ENCODE peak calls at places on chromosomes 7 and 10, in seven cellular contexts. D, L, I, F, S, E and B are unnamed samples.

GRCh38 chr10:101228682-101229274 is 485 bp downstream of the LBX1 start:
- DNase-seq in D (no peak), L (no peak), I (no peak), F (no peak), S (no peak), E (no peak), B (no peak)

GRCh38 chr7:139294951-139295555 is 46.1 kb upstream of the FMC1 start:
- DNase-seq in D (no peak), L (no peak), I (no peak), F (no peak), S (no peak), E (no peak), B (no peak)

GRCh38 chr10:126902157-126902556 is 3.1 kb upstream of the DOCK1 start:
- DNase-seq in D (peak), L (no peak), I (peak), F (no peak), S (no peak), E (peak), B (no peak)

GRCh38 chr7:3068568-3068967 is 24.9 kb upstream of the CARD11 start:
- DNase-seq in D (peak), L (no peak), I (no peak), F (no peak), S (no peak), E (no peak), B (peak)

GRCh38 chr7:6608081-6608480 is 7.3 kb upstream of the ZNF853 start:
- DNase-seq in D (no peak), L (no peak), I (no peak), F (no peak), S (no peak), E (no peak), B (no peak)

GRCh38 chr7:142759433-142759832 is 10.2 kb downstream of the PRSS1 start:
- DNase-seq in D (no peak), L (no peak), I (no peak), F (no peak), S (no peak), E (no peak), B (no peak)

GRCh38 chr7:45447296-45447695 is 126.9 kb upstream of the ADCY1 start:
- DNase-seq in D (no peak), L (no peak), I (no peak), F (no peak), S (no peak), E (no peak), B (no peak)

GRCh38 chr7:132703742-132704141 is 127.5 kb upstream of the PLXNA4 start:
- DNase-seq in D (no peak), L (no peak), I (no peak), F (no peak), S (no peak), E (no peak), B (no peak)

GRCh38 chr7:139598642-139599041 is 75.2 kb downstream of the CLEC2L start:
- DNase-seq in D (peak), L (no peak), I (peak), F (no peak), S (no peak), E (no peak), B (no peak)

GRCh38 chr7:75966209-75966961 is 28.0 kb downstream of the TMEM120A start:
- DNase-seq in D (peak), L (peak), I (peak), F (no peak), S (peak), E (no peak), B (no peak)

GRCh38 chr10:33336606-33337334 is 2.3 kb upstream of the NRP1 start:
- DNase-seq in D (peak), L (peak), I (peak), F (peak), S (peak), E (peak), B (no peak)

GRCh38 chr7:139626817-139627216 is 103.3 kb downstream of the CLEC2L start:
- DNase-seq in D (no peak), L (no peak), I (no peak), F (no peak), S (no peak), E (no peak), B (no peak)

GRCh38 chr10:92914478-92915066 is 66.3 kb downstream of the EXOC6 start:
- DNase-seq in D (peak), L (no peak), I (peak), F (peak), S (peak), E (peak), B (no peak)

GRCh38 chr7:23696916-23697441 is 13.0 kb upstream of the STK31 start:
- DNase-seq in D (peak), L (no peak), I (peak), F (peak), S (peak), E (peak), B (peak)

GRCh38 chr7:18762189-18762588 is 266.6 kb downstream of the HDAC9 start:
- DNase-seq in D (peak), L (no peak), I (peak), F (no peak), S (no peak), E (peak), B (no peak)

GRCh38 chr10:67115972-67116371 is 190.1 kb downstream of the LRRTM3 start:
- DNase-seq in D (no peak), L (no peak), I (peak), F (no peak), S (no peak), E (peak), B (no peak)

GRCh38 chr10:11885437-11886137 is 62.4 kb downstream of the PROSER2 start:
- DNase-seq in D (no peak), L (no peak), I (no peak), F (no peak), S (no peak), E (no peak), B (no peak)

GRCh38 chr7:125908714-125909113 is 979.1 kb upstream of the POT1 start:
- DNase-seq in D (no peak), L (no peak), I (no peak), F (no peak), S (no peak), E (no peak), B (no peak)

GRCh38 chr7:80372415-80372814 is 139.4 kb downstream of the GNAT3 start:
- DNase-seq in D (peak), L (no peak), I (peak), F (no peak), S (no peak), E (peak), B (no peak)

GRCh38 chr7:151491859-151492258 is 27.8 kb downstream of the RHEB start:
- DNase-seq in D (peak), L (no peak), I (peak), F (no peak), S (no peak), E (peak), B (no peak)

GRCh38 chr7:117834983-117835664 is 38.1 kb downstream of the CTTNBP2 start:
- DNase-seq in D (no peak), L (no peak), I (no peak), F (no peak), S (no peak), E (peak), B (no peak)

GRCh38 chr10:329361-330099 is 194.3 kb downstream of the ZMYND11 start:
- DNase-seq in D (peak), L (peak), I (peak), F (no peak), S (peak), E (peak), B (no peak)

GRCh38 chr7:74371381-74372059 is 82.2 kb upstream of the GTF2IRD1 start:
- DNase-seq in D (peak), L (no peak), I (peak), F (peak), S (no peak), E (no peak), B (no peak)

GRCh38 chr10:103499881-103500280 is 6.4 kb downstream of the NEURL1 start:
- DNase-seq in D (no peak), L (no peak), I (no peak), F (no peak), S (no peak), E (no peak), B (no peak)

GRCh38 chr10:1187151-1187854 is 131.1 kb downstream of the WDR37 start:
- DNase-seq in D (no peak), L (no peak), I (no peak), F (no peak), S (no peak), E (no peak), B (no peak)

GRCh38 chr10:104146871-104147270 is 24.9 kb downstream of the SFR1 start:
- DNase-seq in D (no peak), L (no peak), I (no peak), F (no peak), S (no peak), E (no peak), B (no peak)

GRCh38 chr10:7475046-7475860 is 64.4 kb upstream of the SFMBT2 start:
- DNase-seq in D (peak), L (no peak), I (peak), F (peak), S (peak), E (no peak), B (no peak)

GRCh38 chr10:51960494-51960895 is 261.1 kb upstream of the CSTF2T start:
- DNase-seq in D (peak), L (no peak), I (peak), F (no peak), S (no peak), E (peak), B (no peak)

GRCh38 chr10:44650576-44651394 is 260.4 kb upstream of the TMEM72 start:
- DNase-seq in D (peak), L (no peak), I (no peak), F (no peak), S (no peak), E (no peak), B (no peak)

GRCh38 chr7:101021703-101022102 is 1.8 kb downstream of the MUC17 start:
- DNase-seq in D (no peak), L (no peak), I (no peak), F (no peak), S (no peak), E (no peak), B (no peak)

GRCh38 chr10:93403741-93404354 is 78.3 kb downstream of the MYOF start:
- DNase-seq in D (no peak), L (no peak), I (no peak), F (no peak), S (no peak), E (peak), B (no peak)

GRCh38 chr7:128115821-128116723 is 84.8 kb upstream of the LRRC4 start:
- DNase-seq in D (no peak), L (peak), I (no peak), F (no peak), S (no peak), E (no peak), B (no peak)

GRCh38 chr7:72183835-72184234 is 228.3 kb downstream of the CALN1 start:
- DNase-seq in D (no peak), L (no peak), I (no peak), F (peak), S (no peak), E (no peak), B (no peak)
- TF ChIP-seq CTCF in D (no peak), L (no peak), I (no peak), F (peak), S (peak), E (no peak), B (no peak)

GRCh38 chr10:3714526-3714925 is 70.5 kb downstream of the KLF6 start:
- DNase-seq in D (peak), L (no peak), I (peak), F (no peak), S (no peak), E (peak), B (no peak)

GRCh38 chr10:3710764-3711163 is 74.2 kb downstream of the KLF6 start:
- DNase-seq in D (no peak), L (no peak), I (no peak), F (no peak), S (no peak), E (no peak), B (no peak)

GRCh38 chr10:3714957-3715356 is 70.1 kb downstream of the KLF6 start:
- DNase-seq in D (no peak), L (no peak), I (no peak), F (no peak), S (no peak), E (no peak), B (no peak)

GRCh38 chr10:3711918-3712317 is 73.1 kb downstream of the KLF6 start:
- DNase-seq in D (no peak), L (no peak), I (no peak), F (no peak), S (no peak), E (no peak), B (no peak)

GRCh38 chr10:3712707-3713106 is 72.3 kb downstream of the KLF6 start:
- DNase-seq in D (no peak), L (no peak), I (no peak), F (no peak), S (no peak), E (no peak), B (no peak)
- TF ChIP-seq CTCF in D (no peak), L (no peak), I (no peak), F (no peak), S (no peak), E (no peak), B (no peak)

DNA sequence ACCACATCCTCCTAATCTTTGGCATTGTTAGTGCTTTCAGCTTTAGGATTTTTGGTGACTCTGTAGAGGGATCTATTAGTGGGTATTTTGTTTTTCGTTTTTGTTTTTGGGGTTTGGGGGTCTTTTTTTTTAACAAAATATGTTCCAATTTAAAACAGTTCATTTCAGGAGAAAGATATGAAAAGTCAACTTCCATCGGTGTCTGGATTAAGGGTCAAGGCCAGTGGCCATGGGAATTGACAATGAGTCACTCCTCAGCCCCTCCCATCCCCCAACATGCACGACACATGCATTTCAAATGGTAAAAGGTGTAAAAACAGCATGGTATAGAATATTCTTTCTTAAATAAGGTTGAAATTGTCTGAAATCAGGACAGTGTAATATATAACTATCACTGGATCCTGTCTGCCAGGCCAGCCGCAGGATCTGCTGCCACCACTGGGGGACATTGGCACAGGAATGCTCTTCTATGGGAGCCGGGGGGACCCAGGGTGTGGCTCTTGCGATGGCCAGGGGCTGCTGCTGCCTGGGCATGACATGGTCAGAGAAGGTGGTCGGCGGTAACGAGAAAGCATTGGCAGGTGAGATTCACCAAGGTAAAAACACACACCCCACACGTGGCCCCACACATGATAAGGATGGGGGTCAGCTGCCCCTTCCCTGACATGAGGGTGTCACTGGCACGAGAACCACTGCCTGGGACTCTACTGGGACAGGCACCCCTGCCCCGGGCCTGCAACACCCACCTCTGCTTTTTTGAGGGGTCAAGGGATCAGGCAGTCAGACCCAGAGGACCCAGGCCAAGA is 126.2 kb upstream of the KCTD7 start:
- DNase-seq in D (no peak), L (no peak), I (no peak), F (no peak), S (peak), E (no peak), B (no peak)
- TF ChIP-seq CTCF in D (peak), L (no peak), I (peak), F (no peak), S (peak), E (peak), B (no peak)

DNA sequence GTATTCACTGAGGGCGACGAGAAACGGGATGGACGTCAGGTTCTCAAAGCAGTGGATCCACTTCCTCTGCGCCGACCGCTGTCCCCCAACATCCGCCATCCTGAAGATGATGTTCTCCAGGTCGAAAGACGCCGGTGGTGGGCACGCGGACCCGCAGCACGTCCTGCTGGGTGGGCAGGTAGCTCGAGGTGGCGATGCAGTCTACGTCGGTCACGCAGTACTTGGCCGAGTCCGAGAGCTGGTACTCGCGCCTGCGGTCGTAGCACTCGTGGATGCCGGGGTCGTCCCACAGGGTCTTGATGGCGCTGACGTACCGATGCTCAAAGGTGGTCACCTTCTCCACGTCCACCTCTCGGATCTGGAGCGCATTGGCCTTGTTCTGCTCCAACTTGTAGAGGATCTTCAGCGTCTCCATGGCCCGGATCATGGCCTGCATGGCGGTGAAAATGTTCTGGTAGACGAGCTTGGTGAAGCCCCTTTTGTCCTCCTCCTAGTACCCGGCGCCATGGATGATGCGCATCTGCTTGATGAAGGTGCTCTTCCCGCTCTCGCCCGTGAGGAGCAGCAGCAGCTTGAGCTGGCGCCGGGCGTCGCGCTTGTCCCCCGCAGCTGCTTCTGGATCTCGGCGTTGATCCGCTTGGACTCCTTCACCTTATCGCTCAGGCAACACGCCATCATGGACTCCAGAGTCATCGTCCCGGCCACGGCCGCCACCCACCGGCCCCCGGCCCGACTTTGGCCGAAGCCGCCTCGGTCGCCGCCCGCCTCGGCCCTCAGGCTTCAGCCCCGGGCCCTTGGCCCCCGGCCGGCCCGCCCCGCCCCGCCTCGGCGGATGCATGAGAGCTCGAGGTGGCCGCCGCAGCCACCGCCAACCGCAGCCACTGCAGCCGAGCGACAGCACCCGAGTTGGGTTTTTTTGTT is 122.9 kb upstream of the KCTD7 start:
- DNase-seq in D (no peak), L (no peak), I (no peak), F (no peak), S (no peak), E (no peak), B (peak)
- TF ChIP-seq CTCF in D (no peak), L (no peak), I (no peak), F (no peak), S (no peak), E (no peak), B (no peak)

GRCh38 chr10:121498071-121498470 is 100.2 kb downstream of the FGFR2 start:
- DNase-seq in D (no peak), L (no peak), I (no peak), F (no peak), S (no peak), E (no peak), B (no peak)
- TF ChIP-seq CTCF in D (no peak), L (no peak), I (no peak), F (no peak), S (no peak), E (no peak), B (no peak)

DNA sequence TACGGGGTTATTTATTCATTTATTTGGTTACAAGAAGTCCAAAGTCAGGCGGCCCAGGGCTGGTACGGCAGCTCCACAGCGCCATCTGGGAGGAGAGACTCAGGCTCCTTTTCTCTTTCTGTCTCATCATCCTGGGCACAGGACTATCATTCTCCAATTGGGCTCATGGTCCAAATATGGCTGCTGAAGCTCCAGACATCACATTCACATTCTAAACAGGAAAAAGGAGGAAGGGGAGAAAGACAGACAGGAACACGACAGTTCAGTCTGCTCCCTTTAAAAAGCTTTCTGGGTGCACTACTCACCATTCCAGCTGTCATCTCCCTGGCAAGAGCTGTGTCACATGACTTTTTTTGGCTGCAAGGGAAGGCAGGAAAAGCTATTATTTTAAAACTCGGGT is 74.4 kb upstream of the PDZD8 start:
- DNase-seq in D (no peak), L (no peak), I (no peak), F (no peak), S (no peak), E (peak), B (no peak)
- TF ChIP-seq CTCF in D (peak), L (no peak), I (peak), F (no peak), S (no peak), E (peak), B (no peak)